ENCODE peak calls at places on chromosome 7, in eight cellular contexts. U is neural crest cell; X is ELR; E is H7; V is CD4-positive, CD25-positive, alpha-beta regulatory T cell; M is OCI-LY7; Z is fibroblast of pulmonary artery; D is DMS153. B is an unnamed sample.

GRCh38 chr7:151925446-151926335 is 30.6 kb upstream of the GALNTL5 start:
- DNase-seq in E (no peak), D (peak), U (no peak), X (no peak), M (no peak), V (no peak), Z (no peak), B (no peak)

GRCh38 chr7:2512179-2512644 is 7.4 kb upstream of the LFNG start:
- DNase-seq in U (no peak), M (peak), E (no peak), Z (no peak), X (no peak), D (peak), V (peak), B (no peak)

GRCh38 chr7:66804001-66804400 is 63.5 kb downstream of the RABGEF1 start:
- DNase-seq in V (no peak), M (no peak), Z (no peak), E (no peak), X (no peak), U (no peak), D (no peak), B (no peak)

GRCh38 chr7:131400833-131401593 is 73.3 kb downstream of the MKLN1 start:
- DNase-seq in E (no peak), M (no peak), D (peak), X (no peak), Z (peak), V (no peak), U (no peak), B (no peak)

GRCh38 chr7:50394315-50394714 is 55.8 kb downstream of the FIGNL1 start:
- DNase-seq in M (no peak), U (no peak), V (no peak), X (no peak), Z (no peak), E (no peak), D (no peak), B (no peak)

GRCh38 chr7:116167177-116167576 is 43.2 kb upstream of the TES start:
- DNase-seq in D (no peak), U (no peak), X (no peak), V (peak), E (no peak), Z (no peak), M (peak), B (no peak)

GRCh38 chr7:16492513-16493062 is 27.1 kb upstream of the SOSTDC1 start:
- DNase-seq in X (peak), E (no peak), M (no peak), U (no peak), D (no peak), V (no peak), Z (peak), B (no peak)

GRCh38 chr7:71626206-71626605 is 494.3 kb downstream of the GALNT17 start:
- DNase-seq in E (no peak), V (no peak), U (no peak), M (no peak), Z (peak), D (no peak), X (no peak), B (no peak)

GRCh38 chr7:155753446-155753965 is 58.8 kb downstream of the SHH start:
- DNase-seq in M (no peak), E (no peak), V (no peak), Z (no peak), D (no peak), X (peak), U (no peak), B (no peak)